ENCODE peak calls at places on chromosome 16, in eight cellular contexts. P is cardiac muscle cell; S is kidney; E is uterus; J is heart left ventricle; Q is GM23338; G is Peyer's patch; K is CD8-positive, alpha-beta T cell. W is an unnamed sample. For H3K4me1, the result is how much of the 10 kb centered on the place peaks cover.

GRCh38 chr16:13139661-13140241 is 238.4 kb downstream of the SHISA9 start:
- DNase-seq in E (no peak), S (no peak), G (no peak), P (no peak), K (no peak), J (no peak), Q (no peak), W (no peak)

GRCh38 chr16:5670198-5670597 is 572.6 kb upstream of the EEF2KMT start:
- DNase-seq in P (no peak), K (no peak), J (no peak), G (no peak), S (no peak), E (no peak), Q (no peak), W (no peak)

GRCh38 chr16:12021578-12022265 is 45.2 kb downstream of the SNX29 start:
- DNase-seq in P (no peak), S (no peak), J (no peak), K (no peak), E (no peak), G (no peak), Q (no peak), W (no peak)

GRCh38 chr16:67346328-67346727 is 19.7 kb downstream of the LRRC36 start:
- DNase-seq in G (no peak), E (no peak), J (no peak), P (no peak), Q (no peak), K (no peak), S (no peak), W (no peak)

GRCh38 chr16:27334874-27335273 is 21.1 kb downstream of the IL4R start:
- DNase-seq in G (no peak), S (no peak), K (no peak), E (no peak), P (no peak), J (no peak), Q (no peak), W (no peak)

GRCh38 chr16:84459941-84460405 is 44.5 kb downstream of the MEAK7 start:
- DNase-seq in Q (no peak), P (no peak), K (no peak), E (peak), G (no peak), S (no peak), J (no peak), W (no peak)

GRCh38 chr16:84555418-84556196 is 51.1 kb upstream of the MEAK7 start:
- DNase-seq in Q (peak), G (no peak), K (no peak), J (no peak), P (no peak), E (no peak), S (no peak), W (peak)

GRCh38 chr16:82773018-82773417 is 146.2 kb downstream of the CDH13 start:
- DNase-seq in P (no peak), G (no peak), J (no peak), Q (no peak), K (no peak), S (no peak), E (no peak), W (no peak)

GRCh38 chr16:70614208-70614951 is 32.0 kb upstream of the IL34 start:
- DNase-seq in S (no peak), G (no peak), J (no peak), K (no peak), Q (no peak), P (no peak), E (no peak), W (no peak)

GRCh38 chr16:52976539-52977167 is 76.0 kb downstream of the CHD9NB start:
- DNase-seq in K (no peak), P (peak), G (no peak), S (no peak), J (no peak), E (no peak), Q (peak), W (peak)

GRCh38 chr16:88633684-88634140 is 4.7 kb upstream of the IL17C start:
- DNase-seq in S (peak), K (no peak), P (peak), J (peak), G (no peak), Q (peak), E (no peak), W (peak)

GRCh38 chr16:1825864-1826690 is 548 bp downstream of the HAGH start:
- DNase-seq in K (peak), J (peak), G (peak), S (peak), P (peak), E (no peak), Q (peak), W (peak)

GRCh38 chr16:23514381-23515152 is 4.3 kb upstream of the GGA2 start:
- DNase-seq in P (no peak), G (no peak), E (no peak), Q (no peak), K (no peak), J (no peak), S (peak), W (no peak)

GRCh38 chr16:49346459-49346858 is 27.1 kb upstream of the C16orf78 start:
- DNase-seq in G (no peak), E (no peak), Q (no peak), P (no peak), K (no peak), J (no peak), S (no peak), W (no peak)

GRCh38 chr16:66521951-66522771 is 27.8 kb downstream of the TK2 start:
- DNase-seq in G (peak), E (no peak), Q (no peak), P (no peak), K (peak), J (peak), S (peak), W (peak)

GRCh38 chr16:50616883-50617629 is 64.1 kb downstream of the SNX20 start:
- DNase-seq in Q (peak), P (peak), K (no peak), E (no peak), J (no peak), G (no peak), S (no peak), W (no peak)

GRCh38 chr16:65704866-65705265 is 583.0 kb upstream of the CDH11 start:
- DNase-seq in Q (peak), K (no peak), E (no peak), G (no peak), J (no peak), P (peak), S (no peak), W (no peak)

GRCh38 chr16:55284718-55285099 is 39.3 kb upstream of the IRX6 start:
- DNase-seq in E (no peak), J (no peak), G (no peak), S (no peak), Q (no peak), P (peak), K (no peak), W (no peak)

GRCh38 chr16:70679653-70680494 is 6.0 kb downstream of the MTSS2 start:
- DNase-seq in J (peak), P (peak), Q (peak), S (peak), E (peak), K (no peak), G (no peak), W (peak)

GRCh38 chr16:54135361-54136275 is 151.0 kb downstream of the IRX3 start:
- DNase-seq in S (no peak), Q (no peak), J (no peak), E (no peak), K (no peak), P (no peak), G (no peak), W (no peak)

GRCh38 chr16:3088450-3088849 is 10.6 kb downstream of the ZSCAN10 start:
- DNase-seq in P (no peak), J (no peak), G (no peak), K (no peak), S (peak), E (no peak), Q (no peak), W (peak)

GRCh38 chr16:85798901-85799496 is 345 bp downstream of the EMC8 start:
- DNase-seq in S (peak), E (no peak), J (peak), Q (peak), K (peak), P (no peak), G (no peak), W (peak)

GRCh38 chr16:12260647-12261262 is 284.2 kb downstream of the SNX29 start:
- DNase-seq in Q (peak), K (no peak), G (no peak), S (no peak), J (peak), P (peak), E (no peak), W (no peak)

GRCh38 chr16:47037396-47037745 is 63.9 kb upstream of the DNAJA2 start:
- DNase-seq in S (peak), P (peak), Q (peak), G (no peak), E (peak), J (no peak), K (peak), W (no peak)

GRCh38 chr16:61313931-61314330 is 722.3 kb downstream of the CDH8 start:
- DNase-seq in S (no peak), P (no peak), J (no peak), K (no peak), E (no peak), Q (no peak), G (no peak), W (no peak)

GRCh38 chr16:2846511-2847310 is 11.3 kb downstream of the PRSS22 start:
- DNase-seq in G (no peak), J (no peak), K (no peak), E (no peak), S (no peak), Q (no peak), P (no peak), W (no peak)

GRCh38 chr16:11280616-11281522 is at the start of gene PRM1:
- DNase-seq in P (no peak), Q (peak), E (no peak), K (no peak), S (peak), J (no peak), G (no peak), W (no peak)

GRCh38 chr16:27386674-27387073 is 15.3 kb upstream of the IL21R start:
- DNase-seq in K (no peak), S (no peak), J (no peak), Q (no peak), E (no peak), G (no peak), P (no peak), W (no peak)

GRCh38 chr16:84513111-84514065 is 8.9 kb upstream of the MEAK7 start:
- DNase-seq in J (peak), Q (no peak), S (no peak), G (no peak), E (no peak), K (no peak), P (no peak), W (no peak)

GRCh38 chr16:30941600-30942420 is 7.1 kb upstream of the ORAI3 start:
- DNase-seq in K (peak), E (peak), S (peak), G (peak), P (peak), J (peak), Q (peak), W (peak)

GRCh38 chr16:54055864-54056263 is 230.7 kb downstream of the IRX3 start:
- DNase-seq in G (no peak), P (no peak), J (no peak), K (no peak), Q (no peak), E (no peak), S (no peak), W (no peak)

GRCh38 chr16:23368469-23368868 is 66.4 kb downstream of the SCNN1B start:
- DNase-seq in S (no peak), G (no peak), K (no peak), P (no peak), J (no peak), Q (no peak), E (no peak), W (no peak)

GRCh38 chr16:87190288-87191240 is 126.6 kb downstream of the C16orf95 start:
- DNase-seq in P (no peak), S (no peak), K (no peak), E (no peak), J (no peak), G (no peak), Q (peak), W (no peak)
- H3K4me1 ChIP-seq in P (under half), S (under half), K (under half), E (under half), J (under half), G (under half), Q (under half), W (under half)

GRCh38 chr16:240559-240958 is 5.9 kb downstream of the FAM234A start:
- DNase-seq in G (peak), P (no peak), K (no peak), J (no peak), S (peak), Q (no peak), E (no peak), W (no peak)
- H3K4me3 ChIP-seq in G (no peak), P (no peak), K (no peak), J (no peak), S (no peak), Q (no peak), E (no peak), W (no peak)

GRCh38 chr16:76668207-76668725 is 391.1 kb downstream of the CNTNAP4 start:
- DNase-seq in K (no peak), E (no peak), P (peak), J (peak), S (no peak), G (no peak), Q (peak), W (no peak)
- TF ChIP-seq CTCF in K (no peak), E (no peak), P (no peak), J (no peak), S (no peak), G (no peak), Q (peak), W (no peak)

GRCh38 chr16:58123896-58124600 is 5.1 kb downstream of the CFAP20 start:
- DNase-seq in J (no peak), E (no peak), P (no peak), S (no peak), K (no peak), Q (no peak), G (no peak), W (no peak)
- H3K4me1 ChIP-seq in J (half or more), E (under half), P (half or more), S (under half), K (under half), Q (under half), G (under half), W (half or more)

DNA sequence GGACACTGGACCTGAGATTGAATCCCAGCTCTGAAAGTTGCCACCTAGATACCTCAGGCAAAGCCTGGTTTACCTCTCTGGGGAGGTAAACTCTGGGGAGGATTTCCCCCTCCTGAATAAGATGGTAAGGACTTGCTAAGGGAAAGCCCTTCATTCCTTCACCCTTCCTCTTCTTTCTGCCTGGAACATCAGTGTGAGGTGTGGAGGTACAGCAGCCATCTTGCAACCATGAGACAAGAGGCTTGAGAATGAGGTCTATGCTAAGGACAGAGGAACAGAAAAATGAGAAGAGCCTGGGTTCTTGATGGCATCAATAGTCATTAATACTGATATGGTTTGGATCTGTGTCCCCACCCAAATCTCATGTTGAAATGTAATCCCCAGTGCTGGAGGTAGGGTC is 23.7 kb upstream of the ADCY9 start:
- DNase-seq in S (no peak), G (no peak), K (no peak), E (no peak), P (no peak), J (peak), Q (no peak), W (no peak)
- H3K4me3 ChIP-seq in S (no peak), G (no peak), K (no peak), E (no peak), P (no peak), J (no peak), Q (no peak), W (no peak)

DNA sequence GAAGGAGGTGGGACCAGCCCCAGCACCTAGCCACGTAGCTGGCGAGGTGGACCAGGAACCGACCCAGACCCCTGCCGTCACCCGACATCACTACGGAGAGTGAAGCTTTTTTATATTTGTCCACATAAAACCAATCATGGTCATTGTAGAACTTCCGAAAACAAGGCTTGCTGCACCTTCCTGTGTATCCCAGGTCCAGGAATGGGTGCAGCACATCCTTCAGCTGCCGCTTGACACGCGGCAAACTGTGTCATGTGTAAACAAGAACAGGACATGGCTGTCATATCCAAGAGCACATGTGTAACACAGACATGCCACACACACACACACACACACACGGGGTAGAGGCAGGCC is 1.4 kb downstream of the HBQ1 start:
- DNase-seq in K (no peak), J (no peak), P (no peak), Q (no peak), E (no peak), S (no peak), G (no peak), W (no peak)
- TF ChIP-seq CTCF in K (no peak), J (no peak), P (no peak), Q (no peak), E (no peak), S (no peak), G (no peak), W (no peak)

GRCh38 chr16:78727536-78727935 is 628.1 kb downstream of the WWOX start:
- DNase-seq in S (no peak), P (no peak), G (no peak), J (no peak), E (no peak), Q (peak), K (no peak), W (peak)
- H3K4me1 ChIP-seq in S (under half), P (under half), G (under half), J (under half), E (under half), Q (under half), K (under half), W (under half)

GRCh38 chr16:9820481-9821246 is 361.6 kb downstream of the GRIN2A start:
- DNase-seq in P (peak), K (no peak), E (no peak), J (no peak), S (no peak), G (no peak), Q (peak), W (no peak)
- H3K4me3 ChIP-seq in P (no peak), K (no peak), E (no peak), J (no peak), S (no peak), G (no peak), Q (no peak), W (no peak)

DNA sequence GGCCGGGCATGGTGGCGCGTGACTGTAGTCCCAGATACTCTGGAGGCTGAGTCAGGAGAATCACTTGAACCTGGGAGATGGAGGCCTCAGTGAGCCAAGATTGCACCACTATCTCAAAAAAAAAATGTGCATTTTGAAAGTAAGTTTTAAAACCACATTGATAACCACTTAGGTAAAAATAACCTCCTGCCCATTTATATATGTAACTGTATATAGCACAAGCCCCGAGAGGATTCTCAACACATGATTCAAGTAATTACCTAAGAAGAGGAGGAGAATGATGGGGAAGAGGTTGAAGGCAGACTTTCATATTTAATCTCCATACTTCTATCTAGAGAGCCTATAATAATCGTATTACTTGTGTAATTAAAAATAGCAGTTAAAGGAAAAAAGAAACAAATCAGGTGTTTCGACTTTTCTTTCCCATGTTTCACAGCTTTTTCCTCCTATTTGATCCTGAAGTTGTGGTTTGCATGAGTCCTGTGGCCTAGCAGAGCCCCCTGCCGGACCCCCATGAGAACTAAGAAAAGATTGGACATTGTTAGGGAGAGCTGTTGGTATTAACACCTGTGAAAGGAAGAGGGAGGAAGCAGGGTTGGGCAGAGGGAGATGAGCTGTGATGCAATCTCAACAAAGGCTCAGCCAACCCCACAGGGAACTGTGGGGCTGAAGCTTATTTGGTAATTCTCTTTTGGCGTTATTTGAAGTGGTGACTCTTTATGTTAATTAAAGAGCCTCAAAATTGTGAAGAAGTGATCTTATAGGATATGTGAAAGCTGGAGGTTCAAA is 22.1 kb downstream of the PMFBP1 start:
- DNase-seq in Q (peak), J (no peak), E (no peak), K (no peak), P (no peak), S (no peak), G (no peak), W (no peak)
- TF ChIP-seq CTCF in Q (peak), J (no peak), E (no peak), K (no peak), P (no peak), S (no peak), G (no peak), W (no peak)